ENCODE peak calls at places on chromosomes 7 and 10, in six cellular contexts. One of them, this sample, is unnamed.

GRCh38 chr7:42238709-42239395 is 1.8 kb upstream of the GLI3 start:
- DNase-seq in colonic mucosa: no peak
- DNase-seq in spleen: no peak
- DNase-seq in CD8-positive, alpha-beta memory T cell: no peak
- DNase-seq in lower lobe of right lung: no peak
- DNase-seq in CD4-positive, alpha-beta T cell: no peak
- DNase-seq in this sample: no peak

GRCh38 chr10:7417103-7417623 is 6.3 kb upstream of the SFMBT2 start:
- DNase-seq in colonic mucosa: no peak
- DNase-seq in spleen: no peak
- DNase-seq in CD8-positive, alpha-beta memory T cell: no peak
- DNase-seq in lower lobe of right lung: no peak
- DNase-seq in CD4-positive, alpha-beta T cell: no peak
- DNase-seq in this sample: peak

GRCh38 chr10:73182568-73182967 is 14.6 kb downstream of the FAM149B1 start:
- DNase-seq in colonic mucosa: no peak
- DNase-seq in spleen: no peak
- DNase-seq in CD8-positive, alpha-beta memory T cell: no peak
- DNase-seq in lower lobe of right lung: no peak
- DNase-seq in CD4-positive, alpha-beta T cell: no peak
- DNase-seq in this sample: no peak

GRCh38 chr10:51894752-51895151 is 195.4 kb upstream of the CSTF2T start:
- DNase-seq in colonic mucosa: no peak
- DNase-seq in spleen: no peak
- DNase-seq in CD8-positive, alpha-beta memory T cell: no peak
- DNase-seq in lower lobe of right lung: no peak
- DNase-seq in CD4-positive, alpha-beta T cell: no peak
- DNase-seq in this sample: no peak

GRCh38 chr10:92846-93245 is 42.4 kb upstream of the ZMYND11 start:
- DNase-seq in colonic mucosa: no peak
- DNase-seq in spleen: no peak
- DNase-seq in CD8-positive, alpha-beta memory T cell: no peak
- DNase-seq in lower lobe of right lung: no peak
- DNase-seq in CD4-positive, alpha-beta T cell: no peak
- DNase-seq in this sample: no peak

GRCh38 chr7:64879097-64879730 is 23.9 kb upstream of the ZNF273 start:
- DNase-seq in colonic mucosa: peak
- DNase-seq in spleen: no peak
- DNase-seq in CD8-positive, alpha-beta memory T cell: no peak
- DNase-seq in lower lobe of right lung: no peak
- DNase-seq in CD4-positive, alpha-beta T cell: no peak
- DNase-seq in this sample: no peak

GRCh38 chr7:125355899-125356298 is 426.3 kb upstream of the POT1 start:
- DNase-seq in colonic mucosa: no peak
- DNase-seq in spleen: no peak
- DNase-seq in CD8-positive, alpha-beta memory T cell: no peak
- DNase-seq in lower lobe of right lung: no peak
- DNase-seq in CD4-positive, alpha-beta T cell: no peak
- DNase-seq in this sample: no peak

GRCh38 chr7:122298131-122298530 is 6.4 kb downstream of the FEZF1 start:
- DNase-seq in colonic mucosa: no peak
- DNase-seq in spleen: no peak
- DNase-seq in CD8-positive, alpha-beta memory T cell: no peak
- DNase-seq in lower lobe of right lung: no peak
- DNase-seq in CD4-positive, alpha-beta T cell: no peak
- DNase-seq in this sample: no peak

GRCh38 chr10:10788761-10789160 is 228.9 kb upstream of the CELF2 start:
- DNase-seq in colonic mucosa: no peak
- DNase-seq in spleen: no peak
- DNase-seq in CD8-positive, alpha-beta memory T cell: no peak
- DNase-seq in lower lobe of right lung: no peak
- DNase-seq in CD4-positive, alpha-beta T cell: no peak
- DNase-seq in this sample: no peak

GRCh38 chr7:96786998-96787395 is 77.4 kb upstream of the SEM1 start:
- DNase-seq in colonic mucosa: no peak
- DNase-seq in spleen: no peak
- DNase-seq in CD8-positive, alpha-beta memory T cell: no peak
- DNase-seq in lower lobe of right lung: no peak
- DNase-seq in CD4-positive, alpha-beta T cell: no peak
- DNase-seq in this sample: no peak

GRCh38 chr10:1939016-1939415 is 201.7 kb upstream of the ADARB2 start:
- DNase-seq in colonic mucosa: no peak
- DNase-seq in spleen: no peak
- DNase-seq in CD8-positive, alpha-beta memory T cell: peak
- DNase-seq in lower lobe of right lung: no peak
- DNase-seq in CD4-positive, alpha-beta T cell: peak
- DNase-seq in this sample: peak

GRCh38 chr10:63260860-63261251 is 127.7 kb downstream of the NRBF2 start:
- DNase-seq in colonic mucosa: no peak
- DNase-seq in spleen: no peak
- DNase-seq in CD8-positive, alpha-beta memory T cell: no peak
- DNase-seq in lower lobe of right lung: no peak
- DNase-seq in CD4-positive, alpha-beta T cell: no peak
- DNase-seq in this sample: no peak

GRCh38 chr10:11276475-11276990 is 258.9 kb downstream of the CELF2 start:
- DNase-seq in colonic mucosa: no peak
- DNase-seq in spleen: no peak
- DNase-seq in CD8-positive, alpha-beta memory T cell: no peak
- DNase-seq in lower lobe of right lung: no peak
- DNase-seq in CD4-positive, alpha-beta T cell: no peak
- DNase-seq in this sample: no peak

GRCh38 chr7:150866932-150867564 is 14.7 kb downstream of the AOC1 start:
- DNase-seq in colonic mucosa: no peak
- DNase-seq in spleen: no peak
- DNase-seq in CD8-positive, alpha-beta memory T cell: no peak
- DNase-seq in lower lobe of right lung: no peak
- DNase-seq in CD4-positive, alpha-beta T cell: no peak
- DNase-seq in this sample: no peak

DNA sequence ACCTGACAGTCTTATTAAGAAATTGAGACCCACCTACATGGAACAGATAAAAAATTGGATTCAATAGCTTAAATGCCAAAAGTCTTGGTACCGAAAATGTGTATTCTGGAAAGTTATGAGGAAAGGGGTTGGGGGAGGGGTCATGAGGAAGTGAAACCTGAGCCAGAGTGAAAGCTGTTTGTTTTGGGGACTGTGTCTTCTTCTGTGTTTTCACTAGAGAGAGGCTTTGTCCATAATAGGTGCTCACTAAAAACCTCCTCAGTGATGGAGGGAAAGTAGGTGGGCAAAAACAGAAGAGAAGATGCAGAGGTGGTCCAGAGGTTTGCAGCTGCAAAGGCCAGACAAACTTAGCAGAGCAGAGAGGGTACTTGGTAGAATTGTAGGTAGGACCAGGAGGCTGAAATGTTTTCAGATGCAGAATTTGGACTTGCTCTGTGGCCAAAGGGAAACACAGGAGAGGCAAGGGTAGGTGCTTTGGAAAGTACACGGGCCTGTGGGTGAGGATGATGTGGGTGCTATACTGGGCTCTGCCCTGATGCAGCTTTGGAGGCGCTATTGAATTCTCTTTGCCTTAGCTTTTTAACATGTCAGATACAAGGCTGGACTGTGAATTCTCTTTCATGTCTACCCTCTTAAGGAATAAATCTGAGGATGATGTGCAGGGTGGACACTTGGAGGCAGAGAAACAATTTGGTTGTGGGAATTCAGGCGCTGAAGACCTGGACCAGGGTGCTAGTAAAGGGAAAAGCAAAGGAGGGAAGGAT is 254.6 kb downstream of the PTEN start:
- DNase-seq in colonic mucosa: no peak
- DNase-seq in spleen: no peak
- DNase-seq in CD8-positive, alpha-beta memory T cell: no peak
- DNase-seq in lower lobe of right lung: no peak
- DNase-seq in CD4-positive, alpha-beta T cell: no peak
- DNase-seq in this sample: peak
- H3K27ac ChIP-seq in colonic mucosa: no peak
- H3K27ac ChIP-seq in spleen: peak
- H3K27ac ChIP-seq in CD8-positive, alpha-beta memory T cell: no peak
- H3K27ac ChIP-seq in lower lobe of right lung: no peak
- H3K27ac ChIP-seq in CD4-positive, alpha-beta T cell: no peak
- H3K27ac ChIP-seq in this sample: no peak

GRCh38 chr7:141992154-141992553 is 3.5 kb upstream of the MGAM start:
- DNase-seq in colonic mucosa: no peak
- DNase-seq in spleen: no peak
- DNase-seq in CD8-positive, alpha-beta memory T cell: no peak
- DNase-seq in lower lobe of right lung: no peak
- DNase-seq in CD4-positive, alpha-beta T cell: no peak
- DNase-seq in this sample: no peak
- H3K27ac ChIP-seq in colonic mucosa: no peak
- H3K27ac ChIP-seq in spleen: peak
- H3K27ac ChIP-seq in CD8-positive, alpha-beta memory T cell: no peak
- H3K27ac ChIP-seq in lower lobe of right lung: no peak
- H3K27ac ChIP-seq in CD4-positive, alpha-beta T cell: no peak
- H3K27ac ChIP-seq in this sample: no peak

DNA sequence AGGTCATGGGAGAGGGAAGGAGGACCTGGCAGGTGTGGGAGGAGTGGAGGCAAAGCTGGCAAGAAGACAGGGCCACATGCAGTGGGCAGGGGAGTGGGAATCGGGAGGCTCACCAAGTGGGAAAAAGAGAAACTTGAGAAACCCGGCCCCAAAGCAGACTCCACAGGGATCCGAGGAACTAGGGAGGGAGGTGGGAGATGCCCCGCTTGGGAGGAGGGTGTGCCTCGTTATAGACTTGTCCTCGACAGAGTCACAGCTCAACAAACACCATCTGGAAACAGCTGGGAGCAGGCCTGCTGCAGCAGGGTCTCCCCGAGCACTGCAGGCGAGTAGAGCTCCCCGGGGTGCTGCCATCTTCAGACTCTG is 54.8 kb downstream of the MKI67 start:
- DNase-seq in colonic mucosa: no peak
- DNase-seq in spleen: peak
- DNase-seq in CD8-positive, alpha-beta memory T cell: no peak
- DNase-seq in lower lobe of right lung: no peak
- DNase-seq in CD4-positive, alpha-beta T cell: no peak
- DNase-seq in this sample: peak
- H3K27ac ChIP-seq in colonic mucosa: no peak
- H3K27ac ChIP-seq in spleen: no peak
- H3K27ac ChIP-seq in CD8-positive, alpha-beta memory T cell: no peak
- H3K27ac ChIP-seq in lower lobe of right lung: no peak
- H3K27ac ChIP-seq in CD4-positive, alpha-beta T cell: no peak
- H3K27ac ChIP-seq in this sample: no peak

GRCh38 chr10:80194373-80195045 is 10.8 kb downstream of the ANXA11 start:
- DNase-seq in colonic mucosa: no peak
- DNase-seq in spleen: peak
- DNase-seq in CD8-positive, alpha-beta memory T cell: no peak
- DNase-seq in lower lobe of right lung: no peak
- DNase-seq in CD4-positive, alpha-beta T cell: no peak
- DNase-seq in this sample: no peak
- H3K27ac ChIP-seq in colonic mucosa: peak
- H3K27ac ChIP-seq in spleen: peak
- H3K27ac ChIP-seq in CD8-positive, alpha-beta memory T cell: no peak
- H3K27ac ChIP-seq in lower lobe of right lung: peak
- H3K27ac ChIP-seq in CD4-positive, alpha-beta T cell: peak
- H3K27ac ChIP-seq in this sample: no peak

DNA sequence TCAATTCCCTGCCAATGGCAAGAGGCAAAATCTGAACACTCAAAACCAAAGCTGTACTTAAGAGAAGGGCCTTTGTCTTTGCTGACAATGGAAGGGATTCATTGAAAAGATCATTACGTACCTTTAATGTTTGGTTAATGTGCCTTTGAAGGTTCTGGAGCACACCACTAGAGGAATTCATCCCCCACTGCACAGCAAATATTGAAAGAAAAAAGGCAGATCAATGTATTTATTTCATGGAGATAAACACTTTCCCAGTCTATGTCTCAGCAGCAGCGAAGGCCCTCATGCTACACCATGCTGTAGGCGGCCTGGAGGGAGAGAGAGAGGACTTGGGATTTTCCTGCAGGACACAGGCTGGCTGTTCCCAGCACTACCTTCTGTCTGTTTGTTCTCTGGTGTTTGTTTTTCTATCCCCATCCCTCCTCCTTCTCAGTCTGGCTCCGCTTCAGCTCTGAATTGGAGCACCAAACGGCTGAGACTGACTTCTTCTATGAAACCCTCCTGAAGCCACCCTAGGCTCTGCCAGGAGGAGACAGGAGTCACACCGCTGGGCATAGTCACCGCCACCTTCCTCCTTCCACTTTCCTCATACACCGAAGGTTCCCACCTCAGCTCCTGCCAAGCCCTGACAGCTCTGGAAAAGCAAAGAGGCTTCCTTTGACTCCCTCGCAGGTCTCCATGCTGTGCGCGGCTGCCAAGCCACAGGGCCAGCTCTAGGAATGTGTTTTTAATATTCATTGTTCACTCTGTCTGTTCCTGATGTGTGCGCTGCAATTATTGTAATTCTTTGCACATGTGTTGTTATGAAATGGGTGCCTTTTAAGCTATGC is 301.5 kb downstream of the FZD1 start:
- DNase-seq in colonic mucosa: no peak
- DNase-seq in spleen: no peak
- DNase-seq in CD8-positive, alpha-beta memory T cell: no peak
- DNase-seq in lower lobe of right lung: no peak
- DNase-seq in CD4-positive, alpha-beta T cell: no peak
- DNase-seq in this sample: no peak
- H3K27ac ChIP-seq in colonic mucosa: no peak
- H3K27ac ChIP-seq in spleen: no peak
- H3K27ac ChIP-seq in CD8-positive, alpha-beta memory T cell: no peak
- H3K27ac ChIP-seq in lower lobe of right lung: no peak
- H3K27ac ChIP-seq in CD4-positive, alpha-beta T cell: no peak
- H3K27ac ChIP-seq in this sample: no peak

GRCh38 chr7:70764701-70765208 is 367.2 kb upstream of the GALNT17 start:
- DNase-seq in colonic mucosa: no peak
- DNase-seq in spleen: no peak
- DNase-seq in CD8-positive, alpha-beta memory T cell: no peak
- DNase-seq in lower lobe of right lung: no peak
- DNase-seq in CD4-positive, alpha-beta T cell: no peak
- DNase-seq in this sample: no peak

GRCh38 chr7:70762697-70763096 is 369.2 kb upstream of the GALNT17 start:
- DNase-seq in colonic mucosa: no peak
- DNase-seq in spleen: no peak
- DNase-seq in CD8-positive, alpha-beta memory T cell: no peak
- DNase-seq in lower lobe of right lung: no peak
- DNase-seq in CD4-positive, alpha-beta T cell: no peak
- DNase-seq in this sample: no peak

GRCh38 chr7:70766109-70766508 is 365.8 kb upstream of the GALNT17 start:
- DNase-seq in colonic mucosa: no peak
- DNase-seq in spleen: no peak
- DNase-seq in CD8-positive, alpha-beta memory T cell: no peak
- DNase-seq in lower lobe of right lung: no peak
- DNase-seq in CD4-positive, alpha-beta T cell: no peak
- DNase-seq in this sample: no peak

GRCh38 chr7:70765651-70766050 is 366.3 kb upstream of the GALNT17 start:
- DNase-seq in colonic mucosa: no peak
- DNase-seq in spleen: no peak
- DNase-seq in CD8-positive, alpha-beta memory T cell: no peak
- DNase-seq in lower lobe of right lung: no peak
- DNase-seq in CD4-positive, alpha-beta T cell: no peak
- DNase-seq in this sample: no peak

DNA sequence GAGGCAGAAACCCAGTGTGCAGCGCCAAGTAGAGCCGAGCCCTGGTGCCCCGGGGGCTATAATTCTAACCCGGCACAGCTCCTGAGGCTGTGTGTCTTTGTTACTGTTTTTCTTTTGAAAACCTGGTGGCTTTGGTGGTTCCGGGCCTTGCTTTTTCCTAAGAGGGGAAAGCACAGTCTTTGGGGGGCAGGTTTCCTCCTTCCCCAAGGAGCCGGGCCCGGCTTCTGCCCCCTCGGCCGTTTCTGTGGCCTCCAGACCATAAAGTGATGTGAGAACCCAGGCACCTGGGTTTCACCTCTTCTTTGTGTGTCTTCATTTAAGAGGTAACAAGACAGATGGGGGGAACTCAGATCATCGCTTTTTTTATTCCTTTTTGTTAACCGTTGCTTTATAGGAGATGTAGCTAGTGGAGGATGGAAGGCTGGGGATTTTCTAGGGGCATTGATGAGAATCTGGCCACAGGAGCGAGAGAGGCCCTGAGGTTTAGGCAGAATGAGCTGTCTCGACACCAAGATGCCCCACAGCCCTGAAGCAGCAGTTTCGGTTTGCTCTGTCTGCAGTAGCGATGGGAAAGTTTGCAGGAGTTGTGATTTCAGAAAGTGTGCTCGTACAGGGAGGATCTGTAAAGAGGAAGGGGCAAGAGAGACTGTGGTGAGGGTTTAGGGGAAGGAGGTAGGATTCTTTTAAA is 367.8 kb upstream of the GALNT17 start:
- DNase-seq in colonic mucosa: no peak
- DNase-seq in spleen: no peak
- DNase-seq in CD8-positive, alpha-beta memory T cell: no peak
- DNase-seq in lower lobe of right lung: no peak
- DNase-seq in CD4-positive, alpha-beta T cell: no peak
- DNase-seq in this sample: peak
- H3K27ac ChIP-seq in colonic mucosa: no peak
- H3K27ac ChIP-seq in spleen: no peak
- H3K27ac ChIP-seq in CD8-positive, alpha-beta memory T cell: no peak
- H3K27ac ChIP-seq in lower lobe of right lung: no peak
- H3K27ac ChIP-seq in CD4-positive, alpha-beta T cell: no peak
- H3K27ac ChIP-seq in this sample: peak

This sample was measured in CD4-positive, alpha-beta memory T cell.